ENCODE peak calls at places on chromosomes 4 and X, in seven cellular contexts. A is T-helper 1 cell; N is stimulated activated CD8-positive, alpha-beta memory T cell treated with anti-CD3 and anti-CD28 coated beads, Interleukin-4, amount 100 ng/mL, for 24 hours; Y is heart right ventricle; H is stomach; Q is kidney; P is M059J. R is an unnamed sample.

GRCh38 chr4:109749388-109750082 is 19.7 kb upstream of the PLA2G12A start:
- DNase-seq in P (no peak), A (no peak), H (no peak), Q (no peak), Y (no peak), N (no peak), R (no peak)

GRCh38 chrX:9493936-9494335 is 29.1 kb downstream of the TBL1X start:
- DNase-seq in P (no peak), N (no peak), Y (no peak), A (no peak), H (no peak), Q (no peak), R (no peak)

GRCh38 chr4:89160806-89161205 is 49.5 kb downstream of the TIGD2 start:
- DNase-seq in Y (no peak), H (no peak), P (no peak), Q (no peak), N (no peak), A (no peak), R (no peak)

GRCh38 chr4:83561381-83561780 is 25.5 kb downstream of the GPAT3 start:
- DNase-seq in Q (no peak), A (no peak), N (no peak), P (peak; percentile 80), H (peak; percentile 38), Y (no peak), R (no peak)

GRCh38 chr4:184536881-184537248 is 62.5 kb upstream of the IRF2 start:
- DNase-seq in N (no peak), H (no peak), P (peak; percentile 2), A (no peak), Y (no peak), Q (no peak), R (no peak)

GRCh38 chr4:161248880-161249279 is 914.9 kb downstream of the FSTL5 start:
- DNase-seq in H (no peak), P (no peak), A (no peak), N (no peak), Q (no peak), Y (no peak), R (no peak)

GRCh38 chr4:173264245-173264959 is 69.8 kb downstream of the HMGB2 start:
- DNase-seq in N (no peak), Y (peak; percentile 53), Q (no peak), P (peak; percentile 22), A (no peak), H (peak; percentile 34), R (no peak)

GRCh38 chr4:159735281-159736207 is 632.7 kb downstream of the RAPGEF2 start:
- DNase-seq in Q (no peak), H (no peak), A (no peak), P (no peak), Y (no peak), N (no peak), R (no peak)

GRCh38 chr4:11446156-11446811 is 17.6 kb upstream of the HS3ST1 start:
- DNase-seq in H (no peak), A (no peak), N (no peak), Y (no peak), P (peak; percentile 34), Q (no peak), R (no peak)

GRCh38 chr4:110119880-110120279 is 78.5 kb downstream of the ELOVL6 start:
- DNase-seq in Y (no peak), Q (no peak), H (no peak), P (peak; percentile 30), N (no peak), A (no peak), R (no peak)

GRCh38 chrX:102723456-102723855 is 2.9 kb downstream of the GPRASP3 start:
- DNase-seq in Q (no peak), N (no peak), Y (no peak), A (no peak), H (no peak), P (peak; percentile 22), R (no peak)

GRCh38 chrX:20374866-20375530 is 108.3 kb upstream of the RPS6KA3 start:
- DNase-seq in Y (no peak), A (no peak), P (peak; percentile 57), Q (no peak), N (no peak), H (no peak), R (no peak)

GRCh38 chrX:9745417-9746115 is 20.1 kb downstream of the GPR143 start:
- DNase-seq in A (no peak), Y (no peak), H (no peak), N (no peak), P (peak; percentile 68), Q (no peak), R (no peak)

GRCh38 chrX:49910344-49910743 is 12.1 kb upstream of the CLCN5 start:
- DNase-seq in H (no peak), Q (no peak), N (no peak), P (peak; percentile 6), A (no peak), Y (no peak), R (no peak)

GRCh38 chr4:95193391-95194224 is 355.2 kb downstream of the UNC5C start:
- DNase-seq in P (no peak), Y (no peak), N (no peak), H (no peak), Q (no peak), A (no peak), R (no peak)

GRCh38 chrX:77668391-77669237 is 117.4 kb downstream of the ATRX start:
- DNase-seq in H (no peak), A (no peak), Q (no peak), Y (no peak), N (no peak), P (peak; percentile 67), R (no peak)

GRCh38 chrX:51802917-51803688 is 59.9 kb downstream of the GSPT2 start:
- DNase-seq in P (peak; percentile 69), H (peak; percentile 57), Q (no peak), N (peak; percentile 35), Y (peak; percentile 20), A (peak; percentile 18), R (peak; percentile 21)

GRCh38 chr4:38715076-38715475 is 51.1 kb downstream of the KLF3 start:
- DNase-seq in Q (no peak), N (no peak), P (no peak), H (no peak), Y (no peak), A (no peak), R (no peak)

GRCh38 chr4:150218447-150218846 is 140.2 kb downstream of the DCLK2 start:
- DNase-seq in Y (no peak), Q (no peak), A (no peak), P (no peak), H (no peak), N (no peak), R (no peak)

GRCh38 chr4:131638776-131639175 is 1510.3 kb upstream of the PCDH10 start:
- DNase-seq in A (no peak), H (no peak), Y (no peak), P (no peak), N (no peak), Q (no peak), R (no peak)

GRCh38 chrX:73182502-73183114 is 32.0 kb downstream of the NAP1L2 start:
- DNase-seq in Q (no peak), A (no peak), H (no peak), Y (no peak), N (no peak), P (no peak), R (no peak)

GRCh38 chr4:40553995-40554394 is 75.7 kb downstream of the RBM47 start:
- DNase-seq in A (no peak), Y (no peak), N (no peak), Q (no peak), P (no peak), H (no peak), R (no peak)

GRCh38 chr4:154124539-154125255 is 335.8 kb upstream of the SFRP2 start:
- DNase-seq in P (peak; percentile 92), H (no peak), N (no peak), A (no peak), Q (no peak), Y (no peak), R (no peak)

GRCh38 chrX:13064599-13065143 is 20.3 kb upstream of the FAM9C start:
- DNase-seq in A (no peak), Y (no peak), Q (no peak), H (no peak), P (peak; percentile 80), N (no peak), R (no peak)

GRCh38 chr4:79576480-79576803 is 168.4 kb upstream of the GK2 start:
- DNase-seq in Q (no peak), P (no peak), H (no peak), Y (no peak), N (no peak), A (no peak), R (no peak)

GRCh38 chrX:8003147-8003883 is 76.1 kb upstream of the PNPLA4 start:
- DNase-seq in A (no peak), H (no peak), Y (no peak), N (no peak), P (no peak), Q (peak; percentile 52), R (no peak)

GRCh38 chrX:148541461-148541983 is 41.1 kb downstream of the AFF2 start:
- DNase-seq in P (no peak), Q (no peak), N (no peak), A (no peak), Y (no peak), H (no peak), R (no peak)

GRCh38 chr4:95095352-95095974 is 337.7 kb downstream of the BMPR1B start:
- DNase-seq in N (no peak), Q (no peak), Y (no peak), P (peak; percentile 5), H (no peak), A (no peak), R (no peak)

GRCh38 chrX:70196961-70197805 is 19.9 kb downstream of the DGAT2L6 start:
- DNase-seq in H (peak; percentile 51), A (peak; percentile 37), N (peak; percentile 44), Y (no peak), Q (no peak), P (peak; percentile 62), R (peak; percentile 55)

GRCh38 chr4:145071560-145071959 is 26.4 kb downstream of the ANAPC10 start:
- DNase-seq in N (no peak), H (no peak), Q (no peak), P (no peak), Y (no peak), A (no peak), R (no peak)

GRCh38 chrX:40062525-40063193 is 35.1 kb downstream of the BCOR start:
- DNase-seq in Y (no peak), P (no peak), H (no peak), N (no peak), A (no peak), Q (no peak), R (no peak)

GRCh38 chrX:43386872-43387271 is 269.2 kb upstream of the MAOA start:
- DNase-seq in N (no peak), Q (no peak), H (no peak), P (no peak), Y (no peak), A (no peak), R (no peak)

R was measured in T-helper 17 cell.